ENCODE peak calls at places on chromosomes 13 and 19, in nine cellular contexts. One of them, this sample, is unnamed.

GRCh38 chr13:50149932-50150331 is 134.7 kb downstream of the KCNRG start:
- DNase-seq in PC-3: no peak
- DNase-seq in suprapubic skin: no peak
- DNase-seq in tibial nerve: peak
- DNase-seq in ascending aorta: no peak
- DNase-seq in IMR-90: no peak
- DNase-seq in cardiac muscle cell: peak
- DNase-seq in nephron progenitor cell: no peak
- DNase-seq in GM20000: no peak
- DNase-seq in this sample: no peak

GRCh38 chr13:113118328-113119021 is 4.1 kb upstream of the F10 start:
- DNase-seq in nephron progenitor cell: peak
- DNase-seq in PC-3: no peak
- DNase-seq in IMR-90: no peak
- DNase-seq in cardiac muscle cell: no peak
- DNase-seq in tibial nerve: no peak
- DNase-seq in suprapubic skin: peak
- DNase-seq in ascending aorta: no peak
- DNase-seq in GM20000: no peak
- DNase-seq in this sample: peak

GRCh38 chr19:28239270-28239669 is 973.7 kb downstream of the UQCRFS1 start:
- DNase-seq in cardiac muscle cell: peak
- DNase-seq in tibial nerve: no peak
- DNase-seq in GM20000: no peak
- DNase-seq in nephron progenitor cell: peak
- DNase-seq in IMR-90: no peak
- DNase-seq in ascending aorta: no peak
- DNase-seq in suprapubic skin: peak
- DNase-seq in PC-3: no peak
- DNase-seq in this sample: peak

GRCh38 chr19:16566161-16566560 is 6.1 kb downstream of the SLC35E1 start:
- DNase-seq in ascending aorta: no peak
- DNase-seq in cardiac muscle cell: no peak
- DNase-seq in IMR-90: no peak
- DNase-seq in suprapubic skin: no peak
- DNase-seq in tibial nerve: no peak
- DNase-seq in PC-3: no peak
- DNase-seq in nephron progenitor cell: no peak
- DNase-seq in GM20000: no peak
- DNase-seq in this sample: no peak

GRCh38 chr13:99969934-99970760 is 1.4 kb downstream of the ZIC5 start:
- DNase-seq in nephron progenitor cell: peak
- DNase-seq in ascending aorta: no peak
- DNase-seq in GM20000: no peak
- DNase-seq in IMR-90: no peak
- DNase-seq in suprapubic skin: no peak
- DNase-seq in PC-3: no peak
- DNase-seq in tibial nerve: no peak
- DNase-seq in cardiac muscle cell: peak
- DNase-seq in this sample: no peak

GRCh38 chr19:4474504-4475136 is 2.5 kb downstream of the HDGFL2 start:
- DNase-seq in IMR-90: peak
- DNase-seq in GM20000: peak
- DNase-seq in tibial nerve: no peak
- DNase-seq in ascending aorta: no peak
- DNase-seq in nephron progenitor cell: peak
- DNase-seq in cardiac muscle cell: peak
- DNase-seq in PC-3: peak
- DNase-seq in suprapubic skin: no peak
- DNase-seq in this sample: peak

GRCh38 chr13:38618336-38618735 is 68.5 kb upstream of the FREM2 start:
- DNase-seq in nephron progenitor cell: no peak
- DNase-seq in GM20000: no peak
- DNase-seq in PC-3: no peak
- DNase-seq in ascending aorta: no peak
- DNase-seq in tibial nerve: no peak
- DNase-seq in suprapubic skin: no peak
- DNase-seq in IMR-90: no peak
- DNase-seq in cardiac muscle cell: no peak
- DNase-seq in this sample: no peak

GRCh38 chr13:60165391-60166099 is 1.8 kb upstream of the DIAPH3 start:
- DNase-seq in GM20000: no peak
- DNase-seq in tibial nerve: no peak
- DNase-seq in PC-3: no peak
- DNase-seq in cardiac muscle cell: no peak
- DNase-seq in IMR-90: peak
- DNase-seq in ascending aorta: no peak
- DNase-seq in suprapubic skin: no peak
- DNase-seq in nephron progenitor cell: no peak
- DNase-seq in this sample: no peak

GRCh38 chr19:34963531-34964406 is at the start of gene ZNF792:
- DNase-seq in IMR-90: peak
- DNase-seq in tibial nerve: peak
- DNase-seq in GM20000: peak
- DNase-seq in suprapubic skin: no peak
- DNase-seq in ascending aorta: no peak
- DNase-seq in PC-3: peak
- DNase-seq in cardiac muscle cell: peak
- DNase-seq in nephron progenitor cell: peak
- DNase-seq in this sample: peak

GRCh38 chr13:99527346-99527745 is 26.1 kb downstream of the TM9SF2 start:
- DNase-seq in suprapubic skin: no peak
- DNase-seq in nephron progenitor cell: no peak
- DNase-seq in tibial nerve: no peak
- DNase-seq in ascending aorta: no peak
- DNase-seq in IMR-90: no peak
- DNase-seq in PC-3: no peak
- DNase-seq in GM20000: no peak
- DNase-seq in cardiac muscle cell: no peak
- DNase-seq in this sample: no peak

GRCh38 chr19:38849746-38850230 is at the start of gene HNRNPL:
- DNase-seq in ascending aorta: no peak
- DNase-seq in suprapubic skin: peak
- DNase-seq in IMR-90: no peak
- DNase-seq in cardiac muscle cell: no peak
- DNase-seq in nephron progenitor cell: peak
- DNase-seq in tibial nerve: no peak
- DNase-seq in PC-3: no peak
- DNase-seq in GM20000: peak
- DNase-seq in this sample: peak
- TF ChIP-seq CTCF in ascending aorta: peak
- TF ChIP-seq CTCF in suprapubic skin: peak
- TF ChIP-seq CTCF in IMR-90: peak
- TF ChIP-seq CTCF in cardiac muscle cell: peak
- TF ChIP-seq CTCF in nephron progenitor cell: peak
- TF ChIP-seq CTCF in tibial nerve: peak
- TF ChIP-seq CTCF in PC-3: peak
- TF ChIP-seq CTCF in GM20000: no peak
- TF ChIP-seq CTCF in this sample: peak

GRCh38 chr19:49213791-49214190 is 56.2 kb downstream of the TRPM4 start:
- DNase-seq in tibial nerve: no peak
- DNase-seq in suprapubic skin: no peak
- DNase-seq in GM20000: no peak
- DNase-seq in IMR-90: no peak
- DNase-seq in nephron progenitor cell: no peak
- DNase-seq in cardiac muscle cell: no peak
- DNase-seq in ascending aorta: no peak
- DNase-seq in PC-3: peak
- DNase-seq in this sample: peak
- TF ChIP-seq CTCF in tibial nerve: no peak
- TF ChIP-seq CTCF in suprapubic skin: no peak
- TF ChIP-seq CTCF in GM20000: no peak
- TF ChIP-seq CTCF in IMR-90: no peak
- TF ChIP-seq CTCF in nephron progenitor cell: no peak
- TF ChIP-seq CTCF in cardiac muscle cell: no peak
- TF ChIP-seq CTCF in ascending aorta: no peak
- TF ChIP-seq CTCF in PC-3: peak
- TF ChIP-seq CTCF in this sample: no peak

GRCh38 chr19:1070931-1071791 is 4.2 kb downstream of the ARHGAP45 start:
- DNase-seq in tibial nerve: no peak
- DNase-seq in PC-3: no peak
- DNase-seq in ascending aorta: no peak
- DNase-seq in nephron progenitor cell: peak
- DNase-seq in suprapubic skin: no peak
- DNase-seq in cardiac muscle cell: peak
- DNase-seq in GM20000: no peak
- DNase-seq in IMR-90: no peak
- DNase-seq in this sample: no peak

GRCh38 chr19:1069009-1069779 is 2.2 kb downstream of the ARHGAP45 start:
- DNase-seq in suprapubic skin: no peak
- DNase-seq in cardiac muscle cell: no peak
- DNase-seq in PC-3: no peak
- DNase-seq in nephron progenitor cell: no peak
- DNase-seq in GM20000: peak
- DNase-seq in tibial nerve: peak
- DNase-seq in IMR-90: no peak
- DNase-seq in ascending aorta: peak
- DNase-seq in this sample: no peak

GRCh38 chr19:1072371-1073015 is 5.5 kb downstream of the ARHGAP45 start:
- DNase-seq in nephron progenitor cell: no peak
- DNase-seq in cardiac muscle cell: no peak
- DNase-seq in tibial nerve: no peak
- DNase-seq in GM20000: no peak
- DNase-seq in IMR-90: no peak
- DNase-seq in suprapubic skin: no peak
- DNase-seq in PC-3: no peak
- DNase-seq in ascending aorta: no peak
- DNase-seq in this sample: no peak

GRCh38 chr19:1068111-1069001 is 1.4 kb downstream of the ARHGAP45 start:
- DNase-seq in PC-3: no peak
- DNase-seq in ascending aorta: no peak
- DNase-seq in GM20000: peak
- DNase-seq in suprapubic skin: no peak
- DNase-seq in tibial nerve: peak
- DNase-seq in cardiac muscle cell: no peak
- DNase-seq in nephron progenitor cell: no peak
- DNase-seq in IMR-90: no peak
- DNase-seq in this sample: no peak

GRCh38 chr19:1070576-1070930 is 3.6 kb downstream of the ARHGAP45 start:
- DNase-seq in tibial nerve: no peak
- DNase-seq in GM20000: no peak
- DNase-seq in ascending aorta: no peak
- DNase-seq in PC-3: no peak
- DNase-seq in cardiac muscle cell: no peak
- DNase-seq in suprapubic skin: no peak
- DNase-seq in IMR-90: no peak
- DNase-seq in nephron progenitor cell: no peak
- DNase-seq in this sample: no peak
- TF ChIP-seq CTCF in tibial nerve: no peak
- TF ChIP-seq CTCF in GM20000: no peak
- TF ChIP-seq CTCF in ascending aorta: no peak
- TF ChIP-seq CTCF in PC-3: no peak
- TF ChIP-seq CTCF in cardiac muscle cell: peak
- TF ChIP-seq CTCF in suprapubic skin: no peak
- TF ChIP-seq CTCF in IMR-90: peak
- TF ChIP-seq CTCF in nephron progenitor cell: no peak
- TF ChIP-seq CTCF in this sample: no peak

DNA sequence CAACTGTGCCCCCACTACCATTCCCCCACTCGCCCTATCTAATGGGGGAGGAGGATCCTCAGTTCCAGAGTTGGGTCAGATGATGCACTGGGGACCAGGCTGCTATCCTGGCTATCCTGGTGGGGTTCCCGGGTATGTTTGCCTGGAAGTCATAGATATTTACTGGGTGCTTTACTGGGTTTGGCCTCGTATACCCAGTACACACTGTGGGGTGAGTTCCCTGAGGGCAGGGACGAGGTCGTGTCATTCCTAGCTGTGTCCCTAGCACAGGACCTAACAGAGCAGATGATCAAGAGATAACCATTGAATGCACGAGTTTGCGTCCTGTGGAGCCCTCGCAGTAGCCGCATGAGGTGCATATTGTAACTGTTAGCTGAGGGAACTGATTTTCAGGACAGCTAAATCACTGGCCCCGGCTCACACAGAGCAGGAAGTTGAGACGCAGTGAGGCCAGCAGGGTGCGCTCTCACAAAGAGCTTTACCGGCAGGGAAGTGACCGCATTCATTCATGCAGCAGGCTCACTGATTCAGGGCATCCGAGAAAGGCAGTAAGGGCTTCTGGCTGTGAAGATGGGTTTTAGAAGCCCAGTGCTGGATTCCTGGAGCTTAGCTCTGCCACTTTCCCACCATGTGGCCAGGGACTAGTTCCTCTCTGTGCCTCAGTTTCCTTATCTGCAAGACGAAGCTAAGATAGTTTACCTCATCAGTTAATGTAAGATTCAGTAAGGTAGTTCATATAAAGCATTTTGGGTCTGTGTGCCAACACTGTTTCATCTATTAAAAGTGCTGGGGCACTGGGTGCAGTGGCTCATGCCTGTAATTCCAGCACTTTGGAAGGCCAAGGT is 6.0 kb downstream of the RUVBL2 start:
- DNase-seq in IMR-90: peak
- DNase-seq in nephron progenitor cell: peak
- DNase-seq in tibial nerve: no peak
- DNase-seq in cardiac muscle cell: peak
- DNase-seq in PC-3: peak
- DNase-seq in GM20000: peak
- DNase-seq in ascending aorta: no peak
- DNase-seq in suprapubic skin: no peak
- DNase-seq in this sample: peak
- TF ChIP-seq CTCF in IMR-90: peak
- TF ChIP-seq CTCF in nephron progenitor cell: peak
- TF ChIP-seq CTCF in tibial nerve: peak
- TF ChIP-seq CTCF in cardiac muscle cell: peak
- TF ChIP-seq CTCF in PC-3: peak
- TF ChIP-seq CTCF in GM20000: peak
- TF ChIP-seq CTCF in ascending aorta: peak
- TF ChIP-seq CTCF in suprapubic skin: peak
- TF ChIP-seq CTCF in this sample: peak

DNA sequence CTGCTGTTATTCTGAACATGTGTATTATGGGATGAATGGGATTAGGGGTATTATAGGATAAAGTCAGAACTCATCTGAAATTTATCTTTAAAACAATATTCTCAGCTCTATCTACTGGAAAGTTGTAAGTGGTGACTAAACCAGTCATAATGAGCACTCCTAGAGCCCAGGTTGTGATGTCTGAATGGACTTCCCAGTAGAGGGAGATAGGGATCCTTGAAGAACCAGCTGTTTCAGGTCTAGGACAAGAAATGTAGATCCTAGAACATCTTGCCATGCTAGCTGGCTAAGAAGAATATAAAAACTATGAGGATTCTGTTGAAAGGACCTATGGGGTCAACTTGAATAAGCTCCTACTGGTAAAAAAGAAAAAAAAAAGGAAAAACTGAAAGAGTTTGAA is 310.8 kb downstream of the SLC7A1 start:
- DNase-seq in tibial nerve: no peak
- DNase-seq in PC-3: no peak
- DNase-seq in nephron progenitor cell: no peak
- DNase-seq in GM20000: no peak
- DNase-seq in ascending aorta: no peak
- DNase-seq in cardiac muscle cell: no peak
- DNase-seq in IMR-90: no peak
- DNase-seq in suprapubic skin: no peak
- DNase-seq in this sample: no peak
- TF ChIP-seq CTCF in tibial nerve: no peak
- TF ChIP-seq CTCF in PC-3: no peak
- TF ChIP-seq CTCF in nephron progenitor cell: no peak
- TF ChIP-seq CTCF in GM20000: no peak
- TF ChIP-seq CTCF in ascending aorta: no peak
- TF ChIP-seq CTCF in cardiac muscle cell: no peak
- TF ChIP-seq CTCF in IMR-90: no peak
- TF ChIP-seq CTCF in suprapubic skin: no peak
- TF ChIP-seq CTCF in this sample: no peak